ENCODE peak calls at places on chromosomes 11 and 22, in four cellular contexts. One of them, this sample, is unnamed.

GRCh38 chr11:17699157-17700114 is 19.9 kb upstream of the MYOD1 start:
- DNase-seq in psoas muscle: peak
- DNase-seq in stimulated activated CD8-positive, alpha-beta memory T cell treated with anti-CD3 and anti-CD28 coated beads, Interleukin-4, amount 100 ng/mL, for 24 hours: no peak
- DNase-seq in HCEC 1CT: peak
- DNase-seq in this sample: peak

GRCh38 chr11:131807876-131808275 is 437.5 kb downstream of the NTM start:
- DNase-seq in HCEC 1CT: no peak
- DNase-seq in psoas muscle: no peak
- DNase-seq in stimulated activated CD8-positive, alpha-beta memory T cell treated with anti-CD3 and anti-CD28 coated beads, Interleukin-4, amount 100 ng/mL, for 24 hours: no peak
- DNase-seq in this sample: no peak

GRCh38 chr11:832529-833113 is at the start of gene CD151:
- DNase-seq in stimulated activated CD8-positive, alpha-beta memory T cell treated with anti-CD3 and anti-CD28 coated beads, Interleukin-4, amount 100 ng/mL, for 24 hours: no peak
- DNase-seq in HCEC 1CT: peak
- DNase-seq in psoas muscle: peak
- DNase-seq in this sample: no peak

GRCh38 chr22:26610072-26610958 is 7.5 kb downstream of the CRYBB1 start:
- DNase-seq in stimulated activated CD8-positive, alpha-beta memory T cell treated with anti-CD3 and anti-CD28 coated beads, Interleukin-4, amount 100 ng/mL, for 24 hours: no peak
- DNase-seq in psoas muscle: no peak
- DNase-seq in HCEC 1CT: peak
- DNase-seq in this sample: peak

GRCh38 chr11:45897556-45897955 is 9.5 kb downstream of the FREY1 start:
- DNase-seq in psoas muscle: peak
- DNase-seq in stimulated activated CD8-positive, alpha-beta memory T cell treated with anti-CD3 and anti-CD28 coated beads, Interleukin-4, amount 100 ng/mL, for 24 hours: no peak
- DNase-seq in HCEC 1CT: no peak
- DNase-seq in this sample: no peak

GRCh38 chr22:39214383-39215069 is 30.3 kb downstream of the PDGFB start:
- DNase-seq in stimulated activated CD8-positive, alpha-beta memory T cell treated with anti-CD3 and anti-CD28 coated beads, Interleukin-4, amount 100 ng/mL, for 24 hours: no peak
- DNase-seq in HCEC 1CT: peak
- DNase-seq in psoas muscle: no peak
- DNase-seq in this sample: peak

GRCh38 chr11:77474509-77475070 is 696 bp upstream of the PAK1 start:
- DNase-seq in HCEC 1CT: no peak
- DNase-seq in stimulated activated CD8-positive, alpha-beta memory T cell treated with anti-CD3 and anti-CD28 coated beads, Interleukin-4, amount 100 ng/mL, for 24 hours: no peak
- DNase-seq in psoas muscle: no peak
- DNase-seq in this sample: no peak

GRCh38 chr22:24076091-24076867 is 65.2 kb downstream of the CABIN1 start:
- DNase-seq in psoas muscle: no peak
- DNase-seq in HCEC 1CT: peak
- DNase-seq in stimulated activated CD8-positive, alpha-beta memory T cell treated with anti-CD3 and anti-CD28 coated beads, Interleukin-4, amount 100 ng/mL, for 24 hours: no peak
- DNase-seq in this sample: no peak

GRCh38 chr11:13054278-13054677 is 45.2 kb downstream of the RASSF10 start:
- DNase-seq in stimulated activated CD8-positive, alpha-beta memory T cell treated with anti-CD3 and anti-CD28 coated beads, Interleukin-4, amount 100 ng/mL, for 24 hours: no peak
- DNase-seq in HCEC 1CT: peak
- DNase-seq in psoas muscle: no peak
- DNase-seq in this sample: no peak

GRCh38 chr22:48376936-48377335 is 1450.7 kb downstream of the BRD1 start:
- DNase-seq in psoas muscle: no peak
- DNase-seq in HCEC 1CT: no peak
- DNase-seq in stimulated activated CD8-positive, alpha-beta memory T cell treated with anti-CD3 and anti-CD28 coated beads, Interleukin-4, amount 100 ng/mL, for 24 hours: no peak
- DNase-seq in this sample: no peak

GRCh38 chr11:96388891-96389603 is 665 bp downstream of the CCDC82 start:
- DNase-seq in psoas muscle: no peak
- DNase-seq in HCEC 1CT: peak
- DNase-seq in stimulated activated CD8-positive, alpha-beta memory T cell treated with anti-CD3 and anti-CD28 coated beads, Interleukin-4, amount 100 ng/mL, for 24 hours: no peak
- DNase-seq in this sample: peak

GRCh38 chr11:108775324-108775723 is 110.5 kb downstream of the DDX10 start:
- DNase-seq in HCEC 1CT: no peak
- DNase-seq in stimulated activated CD8-positive, alpha-beta memory T cell treated with anti-CD3 and anti-CD28 coated beads, Interleukin-4, amount 100 ng/mL, for 24 hours: no peak
- DNase-seq in psoas muscle: no peak
- DNase-seq in this sample: no peak

GRCh38 chr22:46297151-46297819 is 615 bp downstream of the GTSE1 start:
- DNase-seq in HCEC 1CT: peak
- DNase-seq in stimulated activated CD8-positive, alpha-beta memory T cell treated with anti-CD3 and anti-CD28 coated beads, Interleukin-4, amount 100 ng/mL, for 24 hours: no peak
- DNase-seq in psoas muscle: no peak
- DNase-seq in this sample: peak